ENCODE peak calls at places on chromosomes 12 and 14, in eight cellular contexts. R is body of pancreas, W is HepG2, G is endothelial cell of umbilical vein, Q is adrenal gland, P is A549, U is HCT116, H is uterus. K is an unnamed sample. For H3K4me1, the result is how much of the 10 kb centered on the place peaks cover.

GRCh38 chr12:21526053-21526452 is at the start of gene SPX:
- DNase-seq in R (no peak), Q (no peak), H (no peak), U (no peak), G (no peak), P (peak), W (peak), K (no peak)

GRCh38 chr12:72273851-72274284 is 1.7 kb downstream of the TRHDE start:
- DNase-seq in H (no peak), Q (peak), G (no peak), U (no peak), P (no peak), R (peak), W (no peak), K (peak)

GRCh38 chr12:8996682-8997405 is 7.5 kb downstream of the KLRG1 start:
- DNase-seq in H (no peak), G (peak), W (no peak), U (no peak), Q (peak), R (no peak), P (no peak), K (no peak)

GRCh38 chr14:51865953-51866747 is 5.7 kb downstream of the GNG2 start:
- DNase-seq in G (no peak), R (no peak), U (no peak), W (no peak), H (no peak), P (no peak), Q (no peak), K (no peak)

GRCh38 chr14:93067088-93067487 is 48.6 kb downstream of the ITPK1 start:
- DNase-seq in R (no peak), Q (no peak), G (no peak), P (no peak), U (no peak), H (no peak), W (no peak), K (no peak)

GRCh38 chr12:3218150-3218845 is 141.1 kb downstream of the TSPAN9 start:
- DNase-seq in G (peak), W (no peak), H (peak), Q (peak), U (no peak), P (no peak), R (peak), K (no peak)

GRCh38 chr12:53232641-53233538 is 881 bp upstream of the RARG start:
- DNase-seq in G (no peak), Q (peak), R (peak), P (peak), H (no peak), W (no peak), U (no peak), K (no peak)

GRCh38 chr14:74324945-74325361 is 22.2 kb upstream of the ABCD4 start:
- DNase-seq in Q (no peak), H (no peak), W (peak), G (peak), R (no peak), P (peak), U (no peak), K (no peak)

GRCh38 chr12:113875681-113876080 is 90.4 kb downstream of the RBM19 start:
- DNase-seq in Q (no peak), W (no peak), G (no peak), P (no peak), U (no peak), R (no peak), H (no peak), K (no peak)

GRCh38 chr12:71719647-71720370 is 33.9 kb downstream of the TMEM19 start:
- DNase-seq in H (no peak), U (no peak), R (no peak), G (no peak), W (no peak), P (no peak), Q (no peak), K (no peak)

GRCh38 chr12:75751769-75752471 is 240.5 kb upstream of the KRR1 start:
- DNase-seq in Q (no peak), R (no peak), P (peak), U (no peak), W (peak), G (no peak), H (no peak), K (no peak)
- H3K4me1 ChIP-seq in Q (under half), R (under half), P (half or more), U (half or more), W (half or more), G (under half), H (under half), K (under half)

GRCh38 chr12:99386907-99387306 is 260.6 kb upstream of the GARIN6 start:
- DNase-seq in R (no peak), W (peak), G (no peak), U (peak), Q (no peak), H (no peak), P (peak), K (no peak)
- TF ChIP-seq CTCF in R (no peak), W (peak), G (no peak), U (peak), Q (no peak), H (no peak), P (peak), K (no peak)

DNA sequence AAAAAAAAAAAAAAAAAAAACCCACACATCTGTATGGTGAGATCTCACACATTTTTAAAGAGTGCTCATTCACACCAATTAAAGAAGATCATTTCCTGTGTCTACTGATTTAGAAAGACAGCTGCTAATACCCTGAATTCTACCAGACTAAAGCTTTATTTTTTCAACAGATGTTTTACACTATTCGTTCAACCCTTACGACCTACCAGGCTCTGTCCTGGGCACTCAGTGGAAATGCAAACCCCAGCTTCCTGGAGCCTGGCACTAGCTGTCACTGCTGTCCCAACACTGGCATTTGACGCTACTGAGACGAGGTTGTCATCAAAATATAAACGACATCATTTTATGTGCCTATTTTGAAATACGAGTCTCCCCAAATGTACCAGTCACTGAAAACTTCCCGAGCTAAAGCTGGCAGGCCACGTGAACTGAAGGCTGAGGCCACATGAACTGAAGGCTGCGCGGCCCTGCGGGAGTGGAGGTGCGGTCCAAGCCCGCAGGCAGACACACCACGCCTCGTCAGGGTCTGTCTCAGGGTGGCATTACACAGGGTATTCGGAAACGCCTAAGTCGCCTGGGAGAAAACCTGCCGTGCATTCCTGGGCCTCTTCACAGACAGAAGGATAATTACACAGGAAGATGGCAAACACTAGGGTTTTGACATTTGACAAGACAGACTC is 27.2 kb downstream of the SLC15A4 start:
- DNase-seq in H (no peak), W (no peak), U (no peak), P (no peak), Q (no peak), G (no peak), R (no peak), K (no peak)
- TF ChIP-seq POLR2A in H (no peak), W (no peak), U (no peak), P (no peak), Q (no peak), G (no peak), R (no peak), K (no peak)

GRCh38 chr14:84789012-84789411 is 740.9 kb upstream of the FLRT2 start:
- DNase-seq in P (no peak), H (no peak), W (no peak), U (no peak), Q (no peak), R (no peak), G (no peak), K (no peak)

GRCh38 chr14:84782902-84783301 is 747.0 kb upstream of the FLRT2 start:
- DNase-seq in R (no peak), P (no peak), H (no peak), G (no peak), Q (no peak), W (no peak), U (no peak), K (no peak)

DNA sequence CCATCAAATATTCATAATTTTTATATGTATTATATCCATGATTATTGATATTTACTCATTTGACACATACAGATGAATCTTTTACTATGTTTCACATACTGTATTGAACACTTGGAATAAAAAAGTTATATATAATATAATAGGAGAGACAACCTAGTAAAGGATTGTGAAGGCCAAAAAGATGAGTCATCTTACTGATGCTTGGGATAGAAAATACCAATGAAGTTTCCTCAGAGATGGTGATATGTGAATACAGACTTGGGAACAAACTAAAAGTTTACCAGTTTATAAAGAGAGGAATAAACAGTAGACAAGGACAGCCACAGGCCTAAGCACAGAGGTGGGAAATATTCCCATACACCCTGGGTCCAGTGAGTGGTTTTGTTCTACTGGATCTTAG is 743.9 kb upstream of the FLRT2 start:
- DNase-seq in W (no peak), R (no peak), G (no peak), U (no peak), Q (no peak), P (no peak), H (no peak), K (no peak)
- H3K4me1 ChIP-seq in W (under half), R (under half), G (under half), U (under half), Q (under half), P (under half), H (under half), K (under half)

K was measured in spleen.